ENCODE peak calls at places on chromosomes 4 and X, in six cellular contexts. T is HCEC 1CT; E is fibroblast of lung; C is activated T-cell treated with anti-CD3 and anti-CD28 coated beads, Interleukin-2, amount 50 U/mL, for 48 hours; I is fibroblast of the conjunctiva; R is activated CD4-positive, alpha-beta T cell treated with anti-CD3 and anti-CD28 coated beads, Interleukin-2, amount 10 ng/mL, durations not matched to agents 7 days and 5 days. B is an unnamed sample.

GRCh38 chr4:125319311-125319710 is 4.6 kb downstream of the FAT4 start:
- DNase-seq in T (no peak), R (no peak), E (peak; percentile 58), C (no peak), I (no peak), B (no peak)

GRCh38 chrX:148133099-148133725 is 152.1 kb downstream of the FMR1NB start:
- DNase-seq in R (no peak), I (no peak), T (no peak), E (no peak), C (no peak), B (no peak)

GRCh38 chr4:93617596-93617995 is 211.0 kb upstream of the ATOH1 start:
- DNase-seq in E (no peak), C (no peak), T (peak; percentile 0), I (no peak), R (no peak), B (no peak)

GRCh38 chr4:35506161-35506560 is 738.2 kb downstream of the ARAP2 start:
- DNase-seq in I (no peak), C (no peak), T (no peak), E (no peak), R (no peak), B (no peak)

GRCh38 chr4:37803348-37803973 is 23.0 kb upstream of the PGM2 start:
- DNase-seq in I (peak; percentile 41), C (no peak), E (peak; percentile 50), T (peak; percentile 50), R (peak; percentile 54), B (no peak)

GRCh38 chr4:19678763-19679162 is 572.9 kb upstream of the SLIT2 start:
- DNase-seq in E (peak; percentile 94), I (no peak), T (peak; percentile 66), C (no peak), R (no peak), B (no peak)

GRCh38 chr4:71290074-71290473 is 48.7 kb upstream of the SLC4A4 start:
- DNase-seq in E (peak; percentile 89), C (no peak), I (peak; percentile 21), R (no peak), T (peak; percentile 79), B (no peak)

GRCh38 chrX:15849555-15849954 is 5.1 kb downstream of the AP1S2 start:
- DNase-seq in T (peak; percentile 15), I (no peak), C (no peak), E (no peak), R (no peak), B (no peak)

GRCh38 chr4:118682928-118683327 is 2.3 kb upstream of the METTL14 start:
- DNase-seq in E (peak; percentile 12), R (no peak), T (no peak), C (no peak), I (peak; percentile 8), B (no peak)